ENCODE peak calls at places on chromosomes 7 and 10, in four cellular contexts. One of them, this sample, is unnamed.

GRCh38 chr10:28986117-28986792 is 302.6 kb upstream of the LYZL1 start:
- DNase-seq in lung: no peak
- DNase-seq in RCC 7860: peak; percentile 75
- DNase-seq in uterus: no peak
- DNase-seq in this sample: no peak

GRCh38 chr7:38283107-38283506 is 9.7 kb upstream of the TARP start:
- DNase-seq in lung: no peak
- DNase-seq in RCC 7860: no peak
- DNase-seq in uterus: no peak
- DNase-seq in this sample: no peak

GRCh38 chr7:142925413-142925812 is 8.1 kb downstream of the TRPV5 start:
- DNase-seq in lung: no peak
- DNase-seq in RCC 7860: no peak
- DNase-seq in uterus: no peak
- DNase-seq in this sample: no peak

GRCh38 chr7:151808296-151809155 is 68.4 kb downstream of the PRKAG2 start:
- DNase-seq in lung: no peak
- DNase-seq in RCC 7860: peak; percentile 91
- DNase-seq in uterus: no peak
- DNase-seq in this sample: no peak

GRCh38 chr7:4196121-4196819 is 485.8 kb upstream of the FOXK1 start:
- DNase-seq in lung: no peak
- DNase-seq in RCC 7860: no peak
- DNase-seq in uterus: no peak
- DNase-seq in this sample: no peak

GRCh38 chr7:157550300-157551275 is 213.8 kb downstream of the DNAJB6 start:
- DNase-seq in lung: no peak
- DNase-seq in RCC 7860: no peak
- DNase-seq in uterus: no peak
- DNase-seq in this sample: no peak

GRCh38 chr10:12481956-12482355 is 132.6 kb downstream of the CAMK1D start:
- DNase-seq in lung: no peak
- DNase-seq in RCC 7860: no peak
- DNase-seq in uterus: no peak
- DNase-seq in this sample: no peak

GRCh38 chr10:51892313-51892712 is 192.9 kb upstream of the CSTF2T start:
- DNase-seq in lung: no peak
- DNase-seq in RCC 7860: no peak
- DNase-seq in uterus: no peak
- DNase-seq in this sample: no peak

GRCh38 chr7:43604251-43604650 is 21.3 kb downstream of the STK17A start:
- DNase-seq in lung: no peak
- DNase-seq in RCC 7860: no peak
- DNase-seq in uterus: no peak
- DNase-seq in this sample: no peak

GRCh38 chr7:31335161-31335888 is 5.2 kb downstream of the NEUROD6 start:
- DNase-seq in lung: no peak
- DNase-seq in RCC 7860: no peak
- DNase-seq in uterus: no peak
- DNase-seq in this sample: no peak

GRCh38 chr10:91652364-91652763 is 19.5 kb upstream of the PPP1R3C start:
- DNase-seq in lung: no peak
- DNase-seq in RCC 7860: peak; percentile 99
- DNase-seq in uterus: no peak
- DNase-seq in this sample: no peak

GRCh38 chr10:102431452-102432124 is 786 bp downstream of the CUEDC2 start:
- DNase-seq in lung: no peak
- DNase-seq in RCC 7860: no peak
- DNase-seq in uterus: no peak
- DNase-seq in this sample: no peak

GRCh38 chr7:115679976-115680375 is 350.6 kb downstream of the TFEC start:
- DNase-seq in lung: no peak
- DNase-seq in RCC 7860: peak; percentile 35
- DNase-seq in uterus: peak; percentile 13
- DNase-seq in this sample: no peak

GRCh38 chr7:29319719-29320521 is 125.3 kb downstream of the CHN2 start:
- DNase-seq in lung: no peak
- DNase-seq in RCC 7860: no peak
- DNase-seq in uterus: no peak
- DNase-seq in this sample: no peak

GRCh38 chr7:84247591-84247990 is 53.0 kb upstream of the SEMA3A start:
- DNase-seq in lung: no peak
- DNase-seq in RCC 7860: peak; percentile 64
- DNase-seq in uterus: no peak
- DNase-seq in this sample: no peak

GRCh38 chr10:22420787-22421517 is 75.7 kb downstream of the SPAG6 start:
- DNase-seq in lung: no peak
- DNase-seq in RCC 7860: no peak
- DNase-seq in uterus: no peak
- DNase-seq in this sample: no peak

GRCh38 chr10:34941471-34942357 is 126.6 kb upstream of the PARD3 start:
- DNase-seq in lung: no peak
- DNase-seq in RCC 7860: peak; percentile 29
- DNase-seq in uterus: no peak
- DNase-seq in this sample: no peak

GRCh38 chr7:36686499-36686898 is 37.8 kb downstream of the AOAH start:
- DNase-seq in lung: no peak
- DNase-seq in RCC 7860: peak; percentile 85
- DNase-seq in uterus: no peak
- DNase-seq in this sample: no peak

GRCh38 chr7:100520138-100520537 is 18.9 kb upstream of the AGFG2 start:
- DNase-seq in lung: no peak
- DNase-seq in RCC 7860: no peak
- DNase-seq in uterus: no peak
- DNase-seq in this sample: no peak

GRCh38 chr7:88818552-88818951 is 23.0 kb upstream of the TEX47 start:
- DNase-seq in lung: no peak
- DNase-seq in RCC 7860: no peak
- DNase-seq in uterus: no peak
- DNase-seq in this sample: no peak

GRCh38 chr7:39978252-39978934 is 28.3 kb downstream of the CDK13 start:
- DNase-seq in lung: no peak
- DNase-seq in RCC 7860: no peak
- DNase-seq in uterus: no peak
- DNase-seq in this sample: no peak

GRCh38 chr7:159030490-159031134 is 114.1 kb downstream of the VIPR2 start:
- DNase-seq in lung: peak; percentile 56
- DNase-seq in RCC 7860: no peak
- DNase-seq in uterus: peak; percentile 52
- DNase-seq in this sample: no peak

GRCh38 chr7:138666385-138666784 is 34.8 kb downstream of the SVOPL start:
- DNase-seq in lung: no peak
- DNase-seq in RCC 7860: no peak
- DNase-seq in uterus: no peak
- DNase-seq in this sample: no peak

GRCh38 chr7:131878777-131879176 is 322.3 kb upstream of the PODXL start:
- DNase-seq in lung: no peak
- DNase-seq in RCC 7860: no peak
- DNase-seq in uterus: no peak
- DNase-seq in this sample: no peak

GRCh38 chr7:37920619-37921339 is at the start of gene EPDR1:
- DNase-seq in lung: peak; percentile 77
- DNase-seq in RCC 7860: peak; percentile 85
- DNase-seq in uterus: peak; percentile 54
- DNase-seq in this sample: peak; percentile 38

GRCh38 chr7:31892099-31892787 is 178.0 kb downstream of the PDE1C start:
- DNase-seq in lung: no peak
- DNase-seq in RCC 7860: no peak
- DNase-seq in uterus: no peak
- DNase-seq in this sample: no peak

GRCh38 chr7:2000153-2000687 is 232.5 kb downstream of the MAD1L1 start:
- DNase-seq in lung: no peak
- DNase-seq in RCC 7860: no peak
- DNase-seq in uterus: no peak
- DNase-seq in this sample: no peak

GRCh38 chr7:151232272-151233110 is at the start of gene CHPF2:
- DNase-seq in lung: peak; percentile 93
- DNase-seq in RCC 7860: peak; percentile 81
- DNase-seq in uterus: peak; percentile 90
- DNase-seq in this sample: peak; percentile 83

GRCh38 chr7:140992422-140992821 is 22.3 kb downstream of the MRPS33 start:
- DNase-seq in lung: no peak
- DNase-seq in RCC 7860: no peak
- DNase-seq in uterus: no peak
- DNase-seq in this sample: no peak

GRCh38 chr7:73963252-73963822 is 64.6 kb upstream of the ELN start:
- DNase-seq in lung: no peak
- DNase-seq in RCC 7860: no peak
- DNase-seq in uterus: no peak
- DNase-seq in this sample: no peak

GRCh38 chr7:121021266-121021969 is 32.9 kb downstream of the CPED1 start:
- DNase-seq in lung: no peak
- DNase-seq in RCC 7860: no peak
- DNase-seq in uterus: no peak
- DNase-seq in this sample: no peak

GRCh38 chr10:104337985-104338735 is at the start of gene ITPRIP:
- DNase-seq in lung: peak; percentile 78
- DNase-seq in RCC 7860: peak; percentile 72
- DNase-seq in uterus: peak; percentile 88
- DNase-seq in this sample: peak; percentile 81

GRCh38 chr10:80613466-80613865 is 75.8 kb downstream of the SH2D4B start:
- DNase-seq in lung: no peak
- DNase-seq in RCC 7860: no peak
- DNase-seq in uterus: no peak
- DNase-seq in this sample: no peak

GRCh38 chr10:55852850-55853249 is 508.2 kb downstream of the ZWINT start:
- DNase-seq in lung: no peak
- DNase-seq in RCC 7860: no peak
- DNase-seq in uterus: no peak
- DNase-seq in this sample: no peak

This sample was measured in tibial nerve.